ENCODE peak calls at places on chromosomes 4 and X, in five cellular contexts. T is type B pancreatic cell, K is fibroblast of pulmonary artery, I is endothelial cell, U is A549. O is an unnamed sample.
A peak's percentile ranks its signal among the peaks of the same experiment; 100 is the strongest.

GRCh38 chr4:25889626-25890025 is 24.4 kb upstream of the SMIM20 start:
- DNase-seq in I (no peak), U (no peak), K (no peak), T (no peak), O (no peak)

GRCh38 chr4:188976644-188977115 is 837.4 kb downstream of the TRIML1 start:
- DNase-seq in T (no peak), U (peak; percentile 36), I (no peak), K (peak; percentile 21), O (no peak)

GRCh38 chr4:8762356-8762755 is 109.3 kb downstream of the HMX1 start:
- DNase-seq in I (no peak), U (no peak), K (no peak), T (no peak), O (no peak)

GRCh38 chrX:130637591-130637990 is 235.8 kb downstream of the RBMX2 start:
- DNase-seq in T (no peak), K (peak; percentile 64), U (no peak), I (no peak), O (no peak)

GRCh38 chr4:121881213-121881612 is 10.9 kb upstream of the BBS7 start:
- DNase-seq in I (no peak), K (no peak), U (no peak), T (no peak), O (no peak)

GRCh38 chrX:122943918-122944317 is 240.2 kb upstream of the GRIA3 start:
- DNase-seq in U (no peak), K (peak; percentile 53), I (no peak), T (no peak), O (no peak)

GRCh38 chr4:119242417-119242816 is 29.9 kb downstream of the USP53 start:
- DNase-seq in T (no peak), I (no peak), K (no peak), U (no peak), O (no peak)

GRCh38 chr4:65472531-65472930 is 197.8 kb downstream of the EPHA5 start:
- DNase-seq in T (no peak), I (no peak), K (no peak), U (no peak), O (no peak)

GRCh38 chr4:8649631-8650261 is 57.2 kb downstream of the CPZ start:
- DNase-seq in T (peak; percentile 50), U (no peak), K (no peak), I (no peak), O (no peak)

GRCh38 chrX:124098089-124098488 is 136.6 kb downstream of the STAG2 start:
- DNase-seq in U (peak; percentile 28), K (peak; percentile 48), I (no peak), T (no peak), O (no peak)

GRCh38 chrX:129108936-129109335 is 414.4 kb downstream of the SMARCA1 start:
- DNase-seq in K (no peak), U (no peak), T (no peak), I (no peak), O (no peak)

GRCh38 chr4:24067781-24068193 is 177.9 kb upstream of the PPARGC1A start:
- DNase-seq in I (no peak), U (peak; percentile 2), K (peak; percentile 35), T (no peak), O (no peak)

GRCh38 chrX:45324941-45325340 is 124.3 kb upstream of the DIPK2B start:
- DNase-seq in T (no peak), K (peak; percentile 65), I (no peak), U (no peak), O (no peak)

GRCh38 chrX:110414679-110415439 is 56.2 kb downstream of the RTL9 start:
- DNase-seq in T (no peak), K (no peak), I (no peak), U (no peak), O (peak; percentile 18)

GRCh38 chr4:89469930-89470375 is 162.4 kb upstream of the GPRIN3 start:
- DNase-seq in K (peak; percentile 97), U (peak; percentile 25), T (no peak), I (no peak), O (no peak)

GRCh38 chr4:64341711-64342110 is 67.5 kb downstream of the TECRL start:
- DNase-seq in I (no peak), K (no peak), T (no peak), U (no peak), O (no peak)

GRCh38 chrX:97402333-97402732 is 518.6 kb downstream of the RPA4 start:
- DNase-seq in I (no peak), K (peak; percentile 42), T (no peak), U (no peak), O (no peak)

GRCh38 chr4:48439988-48440387 is 43.2 kb upstream of the SLC10A4 start:
- DNase-seq in K (peak; percentile 6), I (no peak), U (no peak), T (no peak), O (no peak)

GRCh38 chr4:36392049-36392448 is 110.6 kb downstream of the DTHD1 start:
- DNase-seq in I (no peak), K (no peak), T (no peak), U (no peak), O (no peak)

GRCh38 chr4:186790630-186791029 is 67.0 kb upstream of the FAT1 start:
- DNase-seq in T (no peak), U (no peak), K (no peak), I (no peak), O (no peak)

GRCh38 chr4:66842401-66842800 is 702.9 kb downstream of the CENPC start:
- DNase-seq in I (no peak), K (no peak), T (no peak), U (no peak), O (no peak)

GRCh38 chr4:149702414-149703108 is 113.1 kb downstream of the IQCM start:
- DNase-seq in U (no peak), K (no peak), T (no peak), I (no peak), O (no peak)

GRCh38 chrX:50125480-50125879 is 75.3 kb downstream of the AKAP4 start:
- DNase-seq in U (no peak), T (no peak), K (no peak), I (no peak), O (no peak)

GRCh38 chr4:137307806-137308205 is 224.5 kb downstream of the PCDH18 start:
- DNase-seq in I (no peak), T (no peak), U (no peak), K (peak; percentile 73), O (no peak)

GRCh38 chr4:87478732-87479250 is 50.4 kb downstream of the SPARCL1 start:
- DNase-seq in U (no peak), I (no peak), K (no peak), T (no peak), O (no peak)

GRCh38 chr4:127622621-127622922 is 10.2 kb upstream of the INTU start:
- DNase-seq in T (no peak), U (no peak), I (no peak), K (no peak), O (no peak)

GRCh38 chrX:14865201-14865600 is 7.7 kb downstream of the FANCB start:
- DNase-seq in T (no peak), K (peak; percentile 53), U (no peak), I (no peak), O (no peak)

GRCh38 chr4:41693629-41694028 is 54.9 kb downstream of the PHOX2B start:
- DNase-seq in U (peak; percentile 45), T (no peak), I (no peak), K (peak; percentile 53), O (peak; percentile 12)

GRCh38 chr4:11748169-11748872 is 319.6 kb upstream of the HS3ST1 start:
- DNase-seq in K (peak; percentile 88), I (no peak), T (no peak), U (peak; percentile 4), O (no peak)

GRCh38 chrX:19225906-19226305 is 103.6 kb upstream of the ADGRG2 start:
- DNase-seq in T (no peak), K (peak; percentile 0), U (peak; percentile 69), I (no peak), O (peak; percentile 31)

GRCh38 chr4:17613761-17614415 is 553 bp upstream of the MED28 start:
- DNase-seq in T (peak; percentile 29), I (no peak), U (no peak), K (peak; percentile 71), O (no peak)

GRCh38 chr4:70979445-70980008 is 13.9 kb upstream of the DCK start:
- DNase-seq in I (no peak), T (no peak), U (no peak), K (no peak), O (no peak)

GRCh38 chr4:183098080-183098722 is 856 bp upstream of the WWC2 start:
- DNase-seq in T (peak; percentile 76), K (peak; percentile 61), I (peak; percentile 69), U (peak; percentile 38), O (peak; percentile 53)

DNA sequence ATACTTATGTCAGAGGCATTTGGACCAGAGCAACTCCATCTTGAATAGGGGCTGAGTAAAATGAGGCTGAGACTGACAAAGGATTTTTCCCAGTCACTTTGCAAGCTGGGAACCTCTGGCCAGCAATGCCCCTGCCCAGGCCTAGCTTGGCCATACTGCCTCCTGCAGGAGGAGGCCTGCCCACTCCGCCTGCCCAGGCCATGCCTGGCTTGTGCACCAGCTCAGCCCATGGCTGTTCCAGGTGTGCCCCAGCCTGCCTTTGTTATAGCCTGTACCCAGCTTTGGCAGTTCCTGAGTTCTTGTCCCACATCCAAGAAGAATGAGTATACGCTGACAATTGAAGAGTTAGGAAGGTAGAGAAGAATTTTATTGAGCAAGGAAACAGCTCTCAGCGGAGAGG is 176.1 kb downstream of the AASDH start:
- DNase-seq in K (no peak), T (no peak), I (no peak), U (no peak), O (no peak)
- TF ChIP-seq CTCF in K (no peak), T (no peak), I (no peak), U (no peak), O (no peak)

GRCh38 chrX:48854898-48855297 is 19.5 kb upstream of the PCSK1N start:
- DNase-seq in K (peak; percentile 3), I (no peak), T (no peak), U (peak; percentile 29), O (no peak)
- TF ChIP-seq CTCF in K (peak; percentile 29), I (no peak), T (peak; percentile 30), U (peak; percentile 34), O (no peak)

DNA sequence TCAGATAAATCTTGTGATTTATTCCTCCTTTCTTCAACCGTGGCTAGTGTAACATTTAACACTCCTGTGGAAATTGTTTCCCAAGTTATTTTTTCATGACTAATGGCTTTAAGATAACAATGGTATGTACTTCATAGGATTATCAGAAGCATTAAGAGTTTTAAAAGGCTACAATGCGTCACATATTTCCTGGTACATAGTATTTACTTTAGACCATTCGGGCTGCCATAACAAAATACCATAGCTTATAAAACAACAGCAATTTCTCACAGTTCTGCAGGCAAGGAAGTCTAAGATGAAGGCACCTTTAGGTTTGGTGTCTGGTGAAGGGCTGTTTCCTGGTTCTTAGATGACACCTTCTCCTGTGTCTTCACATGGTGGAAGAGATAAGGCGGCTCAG is 158.6 kb downstream of the PAPSS1 start:
- DNase-seq in U (no peak), T (no peak), I (no peak), K (peak; percentile 94), O (no peak)
- TF ChIP-seq CTCF in U (no peak), T (no peak), I (no peak), K (no peak), O (no peak)

GRCh38 chrX:125205918-125206665 is 113.6 kb upstream of the TEX13C start:
- DNase-seq in I (peak; percentile 22), K (no peak), U (peak; percentile 43), T (no peak), O (no peak)
- TF ChIP-seq CTCF in I (no peak), K (no peak), U (peak; percentile 15), T (peak; percentile 46), O (no peak)

DNA sequence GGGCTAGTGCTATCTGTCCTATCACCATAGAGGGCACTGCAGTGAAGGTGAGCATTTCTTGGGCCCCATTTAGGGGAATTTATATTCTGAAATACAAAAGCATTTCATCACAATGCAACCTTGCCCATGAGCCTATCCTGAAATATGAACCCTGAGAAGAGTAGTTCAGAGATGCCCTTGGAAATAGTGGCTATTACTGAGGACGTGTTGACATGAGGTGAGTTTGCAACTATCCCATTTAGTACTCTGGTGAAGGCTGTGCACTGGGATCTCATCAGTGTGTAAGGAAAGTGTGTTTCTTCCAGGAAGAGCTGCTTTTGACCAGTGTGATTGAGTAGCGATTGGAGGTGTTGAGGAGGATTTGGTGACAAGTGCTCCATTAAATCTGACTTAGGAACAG is 149.3 kb upstream of the EOLA2 start:
- DNase-seq in U (no peak), I (no peak), K (no peak), T (no peak), O (no peak)
- TF ChIP-seq CTCF in U (no peak), I (no peak), K (no peak), T (no peak), O (no peak)